ENCODE peak calls at places on chromosomes 4 and X, in eight cellular contexts. D, C, W, F, H, K, A and I are unnamed samples.
A peak's percentile ranks its signal among the peaks of the same experiment; 100 is the strongest.

GRCh38 chrX:107480272-107480671 is 30.8 kb downstream of the FRMPD3 start:
- ATAC-seq in K (no peak), A (no peak), D (peak; percentile 48), C (no peak), H (no peak), W (no peak), F (no peak), I (no peak)

GRCh38 chrX:38985375-38985774 is 184.1 kb downstream of the MID1IP1 start:
- ATAC-seq in K (no peak), C (no peak), F (peak; percentile 53), H (peak; percentile 84), W (peak; percentile 71), D (no peak), A (peak; percentile 81), I (no peak)

GRCh38 chr4:118927976-118928375 is 39.3 kb downstream of the SYNPO2 start:
- ATAC-seq in W (no peak), D (no peak), C (no peak), K (no peak), F (no peak), A (no peak), H (no peak), I (no peak)

GRCh38 chr4:38177792-38178665 is 217.8 kb downstream of the PTTG2 start:
- ATAC-seq in F (no peak), K (no peak), C (peak; percentile 75), A (peak; percentile 77), W (no peak), H (peak; percentile 9), D (no peak), I (peak; percentile 55)

GRCh38 chr4:41567186-41567585 is 29.2 kb downstream of the LIMCH1 start:
- ATAC-seq in W (no peak), D (no peak), C (no peak), H (no peak), K (no peak), F (no peak), A (no peak), I (no peak)

GRCh38 chr4:186770446-186771175 is 47.0 kb upstream of the FAT1 start:
- ATAC-seq in A (no peak), D (no peak), K (no peak), C (no peak), W (no peak), H (no peak), F (no peak), I (no peak)

GRCh38 chr4:40492747-40493146 is 136.9 kb downstream of the RBM47 start:
- ATAC-seq in A (no peak), C (no peak), H (no peak), D (no peak), F (no peak), K (no peak), W (no peak), I (no peak)

GRCh38 chr4:144748814-144749555 is 103.0 kb downstream of the HHIP start:
- ATAC-seq in H (no peak), A (no peak), K (no peak), W (no peak), D (no peak), F (no peak), C (no peak), I (no peak)

GRCh38 chrX:130097507-130098201 is 12.6 kb downstream of the ELF4 start:
- ATAC-seq in H (no peak), A (peak; percentile 63), F (peak; percentile 74), D (peak; percentile 61), W (no peak), C (peak; percentile 81), K (peak; percentile 89), I (peak; percentile 46)

GRCh38 chr4:32748061-32748460 is 2027.9 kb downstream of the PCDH7 start:
- ATAC-seq in F (no peak), D (no peak), A (no peak), K (no peak), W (no peak), H (no peak), C (no peak), I (no peak)
- TF ChIP-seq POLR2AphosphoS5 in F (no peak), D (no peak), A (no peak), K (no peak), W (no peak), H (no peak), C (no peak), I (no peak)

GRCh38 chr4:95362906-95363578 is 185.7 kb downstream of the UNC5C start:
- ATAC-seq in K (peak; percentile 55), D (no peak), A (peak; percentile 96), C (no peak), F (peak; percentile 62), H (peak; percentile 85), W (peak; percentile 83), I (no peak)
- H3K4me3 ChIP-seq in K (no peak overlapping the region), D (no peak overlapping the region), A (no peak overlapping the region), C (no peak overlapping the region), F (no peak overlapping the region), H (no peak overlapping the region), W (no peak overlapping the region), I (no peak overlapping the region)

DNA sequence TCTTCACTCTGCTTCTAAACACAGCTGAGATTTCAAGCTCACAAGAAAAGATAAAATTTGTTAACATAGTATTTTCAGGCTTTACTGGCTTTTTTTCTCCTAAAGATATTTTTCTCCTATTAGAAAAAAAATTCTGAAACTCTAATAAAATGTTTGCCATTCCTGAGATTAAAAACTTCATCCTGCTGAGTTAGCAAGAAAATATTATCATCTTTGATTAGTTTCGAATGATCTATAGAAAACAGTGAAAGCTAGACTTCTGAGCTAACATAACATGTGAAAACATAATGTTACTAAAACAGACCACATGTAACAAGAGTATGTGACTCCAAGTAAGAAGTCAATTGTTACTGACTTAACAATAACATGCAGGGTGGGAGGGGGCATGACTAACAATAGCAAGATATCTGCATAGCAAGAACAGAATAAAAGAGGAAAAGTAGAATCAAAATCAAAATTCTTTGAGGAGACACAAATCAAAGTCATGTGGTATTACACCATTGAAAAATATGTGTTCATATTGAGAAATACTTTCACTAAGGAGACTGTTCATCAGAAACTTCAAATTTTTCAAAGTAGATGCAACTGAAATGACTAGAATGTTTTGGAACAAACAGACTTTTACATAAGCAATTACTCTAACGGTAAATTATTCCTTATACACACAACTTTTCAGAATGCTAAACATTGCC is 14.5 kb downstream of the TBCK start:
- ATAC-seq in A (no peak), F (peak; percentile 42), C (no peak), K (no peak), D (no peak), H (no peak), W (no peak), I (no peak)
- TF ChIP-seq POLR2AphosphoS5 in A (no peak), F (no peak), C (no peak), K (no peak), D (no peak), H (no peak), W (no peak), I (no peak)

GRCh38 chr4:185532327-185532726 is 3.0 kb downstream of the PDLIM3 start:
- ATAC-seq in C (no peak), D (no peak), W (no peak), A (no peak), F (no peak), H (no peak), K (no peak), I (peak; percentile 28)
- H3K4me3 ChIP-seq in C (no peak overlapping the region), D (no peak overlapping the region), W (no peak overlapping the region), A (no peak overlapping the region), F (no peak overlapping the region), H (no peak overlapping the region), K (no peak overlapping the region), I (peak overlapping the region; percentile 88)

DNA sequence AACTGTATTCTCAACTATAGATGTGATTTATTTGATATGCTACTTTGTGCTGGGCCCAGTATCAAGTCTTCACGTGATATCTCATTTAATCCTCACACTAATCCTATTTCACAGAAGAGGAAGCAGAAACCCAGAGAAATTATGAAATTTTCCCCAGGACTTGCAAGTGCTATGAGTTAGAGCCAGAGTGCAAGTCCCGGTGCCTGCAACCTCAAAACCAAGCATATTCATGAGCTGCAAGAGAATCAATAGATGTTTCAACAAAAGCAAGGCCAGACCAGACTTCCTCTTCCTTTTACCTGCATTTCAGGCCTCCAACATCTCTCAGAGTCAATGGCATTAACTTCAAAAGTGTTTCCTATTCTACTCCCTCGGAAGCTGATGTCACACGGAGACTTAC is 92.2 kb upstream of the GATB start:
- ATAC-seq in F (no peak), H (no peak), D (no peak), A (no peak), K (no peak), C (no peak), W (no peak), I (no peak)
- TF ChIP-seq POLR2AphosphoS5 in F (no peak), H (no peak), D (no peak), A (no peak), K (no peak), C (no peak), W (no peak), I (no peak)

DNA sequence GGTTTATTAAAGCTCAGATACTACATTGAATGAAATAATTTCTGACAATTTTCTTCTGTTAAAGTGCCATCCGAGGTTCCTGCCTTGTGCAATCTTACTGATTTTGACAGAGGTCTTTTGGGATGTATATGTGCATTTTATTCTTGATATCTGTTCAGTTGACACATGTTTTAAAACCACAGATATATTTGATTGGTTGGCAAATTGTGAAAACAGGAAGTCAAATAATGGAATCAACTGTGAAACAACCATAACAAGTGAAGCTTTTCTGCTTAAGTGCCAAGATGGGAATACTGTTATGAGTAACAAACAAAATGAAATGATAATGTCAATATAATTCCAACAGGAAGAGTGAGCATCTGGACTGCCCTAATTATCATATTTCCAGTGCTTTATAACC is 85.0 kb upstream of the TET2 start:
- ATAC-seq in D (no peak), H (no peak), W (no peak), K (no peak), F (no peak), C (no peak), A (no peak), I (no peak)
- H3K4me3 ChIP-seq in D (no peak overlapping the region), H (peak overlapping the region; percentile 45), W (no peak overlapping the region), K (no peak overlapping the region), F (no peak overlapping the region), C (no peak overlapping the region), A (no peak overlapping the region), I (no peak overlapping the region)